ENCODE peak calls at places on chromosomes 3 and 15, in four cellular contexts. One of them, this sample, is unnamed.

GRCh38 chr15:65985387-65985786 is 116.1 kb downstream of the RAB11A start:
- DNase-seq in activated T-helper 1 cell treated with anti-CD3 and anti-CD28 coated beads, Interleukin-2, amount 50 U/mL, for 16 hours: no peak
- DNase-seq in HEK293T: no peak
- DNase-seq in esophagus squamous epithelium: no peak
- DNase-seq in this sample: no peak

GRCh38 chr3:120424506-120424905 is 26.3 kb downstream of the FSTL1 start:
- DNase-seq in activated T-helper 1 cell treated with anti-CD3 and anti-CD28 coated beads, Interleukin-2, amount 50 U/mL, for 16 hours: no peak
- DNase-seq in HEK293T: no peak
- DNase-seq in esophagus squamous epithelium: no peak
- DNase-seq in this sample: peak; percentile 60

GRCh38 chr15:48440084-48440483 is 108.9 kb downstream of the DUT start:
- DNase-seq in activated T-helper 1 cell treated with anti-CD3 and anti-CD28 coated beads, Interleukin-2, amount 50 U/mL, for 16 hours: no peak
- DNase-seq in HEK293T: no peak
- DNase-seq in esophagus squamous epithelium: no peak
- DNase-seq in this sample: no peak

GRCh38 chr3:156605686-156606605 is 51.0 kb upstream of the SSR3 start:
- DNase-seq in activated T-helper 1 cell treated with anti-CD3 and anti-CD28 coated beads, Interleukin-2, amount 50 U/mL, for 16 hours: no peak
- DNase-seq in HEK293T: peak; percentile 22
- DNase-seq in esophagus squamous epithelium: no peak
- DNase-seq in this sample: no peak

GRCh38 chr15:46077220-46077619 is 442.4 kb downstream of the SQOR start:
- DNase-seq in activated T-helper 1 cell treated with anti-CD3 and anti-CD28 coated beads, Interleukin-2, amount 50 U/mL, for 16 hours: no peak
- DNase-seq in HEK293T: no peak
- DNase-seq in esophagus squamous epithelium: no peak
- DNase-seq in this sample: no peak

GRCh38 chr3:169931747-169932520 is 20.6 kb downstream of the SAMD7 start:
- DNase-seq in activated T-helper 1 cell treated with anti-CD3 and anti-CD28 coated beads, Interleukin-2, amount 50 U/mL, for 16 hours: no peak
- DNase-seq in HEK293T: no peak
- DNase-seq in esophagus squamous epithelium: no peak
- DNase-seq in this sample: no peak

GRCh38 chr3:153462550-153462949 is 300.5 kb downstream of the RAP2B start:
- DNase-seq in activated T-helper 1 cell treated with anti-CD3 and anti-CD28 coated beads, Interleukin-2, amount 50 U/mL, for 16 hours: no peak
- DNase-seq in HEK293T: no peak
- DNase-seq in esophagus squamous epithelium: no peak
- DNase-seq in this sample: no peak

GRCh38 chr15:68228143-68228970 is 1.2 kb downstream of the CLN6 start:
- DNase-seq in activated T-helper 1 cell treated with anti-CD3 and anti-CD28 coated beads, Interleukin-2, amount 50 U/mL, for 16 hours: no peak
- DNase-seq in HEK293T: peak; percentile 17
- DNase-seq in esophagus squamous epithelium: no peak
- DNase-seq in this sample: peak; percentile 62

GRCh38 chr3:13215940-13216546 is 142.8 kb upstream of the IQSEC1 start:
- DNase-seq in activated T-helper 1 cell treated with anti-CD3 and anti-CD28 coated beads, Interleukin-2, amount 50 U/mL, for 16 hours: no peak
- DNase-seq in HEK293T: no peak
- DNase-seq in esophagus squamous epithelium: no peak
- DNase-seq in this sample: no peak

GRCh38 chr3:18740631-18741583 is 315.8 kb upstream of the SATB1 start:
- DNase-seq in activated T-helper 1 cell treated with anti-CD3 and anti-CD28 coated beads, Interleukin-2, amount 50 U/mL, for 16 hours: peak; percentile 42
- DNase-seq in HEK293T: no peak
- DNase-seq in esophagus squamous epithelium: no peak
- DNase-seq in this sample: no peak

GRCh38 chr15:63312286-63312685 is 34.9 kb downstream of the APH1B start:
- DNase-seq in activated T-helper 1 cell treated with anti-CD3 and anti-CD28 coated beads, Interleukin-2, amount 50 U/mL, for 16 hours: no peak
- DNase-seq in HEK293T: no peak
- DNase-seq in esophagus squamous epithelium: no peak
- DNase-seq in this sample: no peak

GRCh38 chr15:98650871-98651481 is 2.6 kb downstream of the IGF1R start:
- DNase-seq in activated T-helper 1 cell treated with anti-CD3 and anti-CD28 coated beads, Interleukin-2, amount 50 U/mL, for 16 hours: peak; percentile 3
- DNase-seq in HEK293T: no peak
- DNase-seq in esophagus squamous epithelium: no peak
- DNase-seq in this sample: no peak

GRCh38 chr3:117751691-117752090 is 1042.1 kb downstream of the TUSC7 start:
- DNase-seq in activated T-helper 1 cell treated with anti-CD3 and anti-CD28 coated beads, Interleukin-2, amount 50 U/mL, for 16 hours: no peak
- DNase-seq in HEK293T: no peak
- DNase-seq in esophagus squamous epithelium: no peak
- DNase-seq in this sample: no peak

GRCh38 chr3:66121288-66121687 is 82.6 kb upstream of the MAGI1 start:
- DNase-seq in activated T-helper 1 cell treated with anti-CD3 and anti-CD28 coated beads, Interleukin-2, amount 50 U/mL, for 16 hours: no peak
- DNase-seq in HEK293T: no peak
- DNase-seq in esophagus squamous epithelium: no peak
- DNase-seq in this sample: no peak

GRCh38 chr3:75042941-75043340 is 428.5 kb upstream of the CNTN3 start:
- DNase-seq in activated T-helper 1 cell treated with anti-CD3 and anti-CD28 coated beads, Interleukin-2, amount 50 U/mL, for 16 hours: no peak
- DNase-seq in HEK293T: no peak
- DNase-seq in esophagus squamous epithelium: no peak
- DNase-seq in this sample: no peak

GRCh38 chr15:81575436-81576123 is 201.6 kb upstream of the TMC3 start:
- DNase-seq in activated T-helper 1 cell treated with anti-CD3 and anti-CD28 coated beads, Interleukin-2, amount 50 U/mL, for 16 hours: no peak
- DNase-seq in HEK293T: peak; percentile 12
- DNase-seq in esophagus squamous epithelium: no peak
- DNase-seq in this sample: no peak

This sample was measured in ascending aorta.